ENCODE peak calls at places on chromosome 20, in five cellular contexts. X is activated T-cell treated with anti-CD3 and anti-CD28 coated beads, Interleukin-2, amount 50 U/mL, for 4 hours; M is A673; Q is natural killer cell; F is AG20443. W is an unnamed sample.

GRCh38 chr20:37524221-37524700 is 3.2 kb downstream of the NNAT start:
- DNase-seq in X (no peak), F (no peak), Q (no peak), M (no peak), W (no peak)

GRCh38 chr20:63750807-63751470 is 11.4 kb downstream of the SLC2A4RG start:
- DNase-seq in X (peak), M (no peak), Q (peak), F (no peak), W (no peak)

GRCh38 chr20:57133926-57134650 is 132.4 kb downstream of the BMP7 start:
- DNase-seq in X (no peak), F (no peak), Q (no peak), M (peak), W (no peak)

GRCh38 chr20:24962510-24962909 is 13.4 kb downstream of the CST7 start:
- DNase-seq in Q (no peak), X (no peak), F (no peak), M (no peak), W (no peak)

GRCh38 chr20:24651171-24651972 is 181.9 kb downstream of the SYNDIG1 start:
- DNase-seq in X (no peak), F (peak), Q (no peak), M (no peak), W (peak)

GRCh38 chr20:8431538-8432434 is 299.7 kb downstream of the PLCB1 start:
- DNase-seq in Q (no peak), M (no peak), F (no peak), X (no peak), W (no peak)

GRCh38 chr20:21101453-21102251 is 4.5 kb downstream of the LINC00237 start:
- DNase-seq in F (no peak), M (peak), X (no peak), Q (no peak), W (no peak)

GRCh38 chr20:24705486-24705885 is 236.1 kb downstream of the SYNDIG1 start:
- DNase-seq in Q (no peak), F (no peak), X (no peak), M (no peak), W (no peak)

GRCh38 chr20:52410182-52410647 is 218.6 kb upstream of the ZFP64 start:
- DNase-seq in F (peak), X (peak), Q (no peak), M (no peak), W (no peak)

GRCh38 chr20:38915355-38915754 is 10.9 kb upstream of the FAM83D start:
- DNase-seq in Q (no peak), F (no peak), M (no peak), X (no peak), W (no peak)

GRCh38 chr20:1388253-1388652 is 4.6 kb downstream of the FKBP1A start:
- DNase-seq in Q (no peak), X (no peak), F (no peak), M (no peak), W (no peak)

W was measured in brain microvascular endothelial cell.